ENCODE peak calls at places on chromosome 18, in four cellular contexts. U is HuH-7.5, K is T-helper 9 cell, Q is D341Med. L is an unnamed sample.

GRCh38 chr18:75216212-75216925 is 5.8 kb downstream of the TSHZ1 start:
- DNase-seq in U (no peak), Q (no peak), K (no peak), L (no peak)

GRCh38 chr18:41162781-41163180 is 792.3 kb upstream of the PIK3C3 start:
- DNase-seq in Q (no peak), U (no peak), K (no peak), L (no peak)

GRCh38 chr18:48754993-48755473 is 195.7 kb downstream of the SMAD7 start:
- DNase-seq in U (no peak), K (no peak), Q (no peak), L (no peak)

GRCh38 chr18:46485675-46486200 is 171.3 kb downstream of the LOXHD1 start:
- DNase-seq in U (no peak), Q (peak; percentile 38), K (no peak), L (no peak)

GRCh38 chr18:13258792-13259385 is 40.3 kb downstream of the LDLRAD4 start:
- DNase-seq in K (no peak), U (no peak), Q (no peak), L (no peak)

GRCh38 chr18:3753116-3753515 is 303.1 kb downstream of the TGIF1 start:
- DNase-seq in K (no peak), Q (no peak), U (no peak), L (no peak)

GRCh38 chr18:28357785-28358401 is 181.0 kb upstream of the CDH2 start:
- DNase-seq in U (peak; percentile 4), K (no peak), Q (peak; percentile 42), L (no peak)

GRCh38 chr18:56451188-56451587 is 187.2 kb downstream of the TXNL1 start:
- DNase-seq in Q (no peak), K (no peak), U (no peak), L (no peak)

GRCh38 chr18:45974088-45974536 is 7.0 kb upstream of the EPG5 start:
- DNase-seq in U (no peak), K (peak; percentile 53), Q (peak; percentile 69), L (peak; percentile 46)

GRCh38 chr18:8960740-8961657 is 141.5 kb upstream of the NDUFV2 start:
- DNase-seq in U (peak; percentile 52), Q (no peak), K (no peak), L (no peak)

GRCh38 chr18:29154758-29155725 is 978.1 kb upstream of the CDH2 start:
- DNase-seq in U (no peak), K (no peak), Q (no peak), L (no peak)

GRCh38 chr18:8946046-8946838 is 156.3 kb upstream of the NDUFV2 start:
- DNase-seq in K (no peak), Q (no peak), U (no peak), L (no peak)

GRCh38 chr18:63186934-63187574 is 132.5 kb downstream of the BCL2 start:
- DNase-seq in K (no peak), U (no peak), Q (no peak), L (no peak)

GRCh38 chr18:77433076-77433475 is 183.4 kb downstream of the GALR1 start:
- DNase-seq in U (no peak), Q (no peak), K (no peak), L (no peak)

GRCh38 chr18:57630759-57631660 is 9.4 kb upstream of the NARS1 start:
- DNase-seq in K (no peak), U (no peak), Q (no peak), L (no peak)

GRCh38 chr18:48228301-48228715 is 180.9 kb downstream of the ZBTB7C start:
- DNase-seq in Q (no peak), K (no peak), U (no peak), L (no peak)

GRCh38 chr18:7017013-7017412 is 100.6 kb downstream of the LAMA1 start:
- DNase-seq in K (no peak), Q (no peak), U (no peak), L (no peak)

GRCh38 chr18:12991839-12992216 is 666 bp downstream of the CEP192 start:
- DNase-seq in U (no peak), Q (no peak), K (no peak), L (no peak)

GRCh38 chr18:53906681-53907080 is 317.8 kb downstream of the MBD2 start:
- DNase-seq in Q (no peak), K (no peak), U (no peak), L (no peak)

GRCh38 chr18:44229693-44230108 is 451.0 kb upstream of the SETBP1 start:
- DNase-seq in Q (peak; percentile 25), U (no peak), K (no peak), L (no peak)

GRCh38 chr18:63604791-63605567 is 17.8 kb downstream of the SERPINB13 start:
- DNase-seq in U (no peak), K (no peak), Q (no peak), L (no peak)

GRCh38 chr18:3016584-3017292 is 3.8 kb upstream of the LPIN2 start:
- DNase-seq in K (no peak), U (no peak), Q (no peak), L (no peak)

L was measured in glutamatergic neuron.